ENCODE peak calls at places on chromosomes 12 and 14, in six cellular contexts. B, G, U, E, N and W are unnamed samples.

GRCh38 chr12:73181244-73181643 is 909.1 kb downstream of the TRHDE start:
- DNase-seq in E (peak), G (no peak), B (peak), N (no peak), U (no peak), W (no peak)

GRCh38 chr12:53743277-53744129 is 8.3 kb downstream of the CISTR start:
- DNase-seq in N (peak), B (peak), G (peak), E (peak), U (peak), W (no peak)

GRCh38 chr12:34606749-34607519 is 584.6 kb downstream of the ALG10 start:
- DNase-seq in B (no peak), E (no peak), U (no peak), G (no peak), N (no peak), W (no peak)

GRCh38 chr12:22740656-22741350 is 115.8 kb downstream of the ETNK1 start:
- DNase-seq in U (no peak), N (no peak), G (peak), B (no peak), E (no peak), W (no peak)

GRCh38 chr12:108518101-108518715 is 3.1 kb downstream of the FICD start:
- DNase-seq in N (no peak), U (no peak), G (no peak), E (no peak), B (no peak), W (no peak)

GRCh38 chr12:88247241-88247643 is 105.1 kb downstream of the TMTC3 start:
- DNase-seq in N (peak), E (no peak), U (no peak), G (peak), B (no peak), W (no peak)

GRCh38 chr14:70181276-70181675 is 7.5 kb downstream of the SLC8A3 start:
- DNase-seq in N (no peak), U (no peak), B (no peak), E (no peak), G (no peak), W (no peak)

GRCh38 chr12:108814462-108815211 is 42.7 kb downstream of the SSH1 start:
- DNase-seq in N (no peak), B (no peak), U (no peak), G (no peak), E (no peak), W (no peak)

GRCh38 chr14:23153891-23154796 is 29.3 kb downstream of the SLC7A8 start:
- DNase-seq in E (peak), G (peak), N (no peak), U (peak), B (no peak), W (no peak)

DNA sequence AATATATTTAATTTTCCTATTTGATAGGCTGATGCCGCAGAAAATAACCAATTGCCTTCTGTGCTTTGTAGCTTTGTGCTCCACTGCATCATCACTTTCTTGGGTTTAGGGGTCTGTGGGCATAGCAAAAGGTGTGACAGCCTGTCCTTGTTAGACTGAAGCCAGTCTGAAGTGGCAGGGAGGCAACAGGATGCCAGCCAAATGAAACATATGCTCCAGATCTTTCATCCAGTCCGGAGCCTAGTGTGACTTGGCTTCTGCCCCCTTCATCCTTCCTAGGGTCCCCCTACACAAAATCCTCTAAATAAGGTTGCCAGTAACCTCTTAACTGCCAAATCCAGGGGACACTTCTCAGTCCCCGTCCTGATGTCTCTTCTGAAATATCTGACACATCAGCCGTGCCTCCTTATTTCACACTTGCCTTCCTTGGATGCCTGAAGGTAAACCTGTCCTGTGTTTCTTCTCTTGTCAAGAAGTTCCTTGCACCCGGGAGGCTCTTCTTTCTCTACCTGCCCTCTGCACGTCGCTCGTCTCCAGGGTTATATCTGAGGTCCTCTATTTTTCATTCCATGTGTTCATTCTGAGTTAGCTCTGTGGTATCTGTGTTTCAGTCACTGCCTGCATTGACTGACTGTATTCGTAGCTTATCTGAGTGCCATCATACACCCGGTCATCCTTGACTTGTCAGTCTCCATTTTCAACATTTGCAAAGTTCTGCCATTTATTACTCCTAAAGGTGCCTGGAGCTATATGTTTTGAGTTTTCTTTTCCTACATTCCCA is 47.8 kb downstream of the HMGA2 start:
- DNase-seq in N (no peak), B (no peak), G (no peak), E (no peak), U (no peak), W (no peak)
- TF ChIP-seq CTCF in N (no peak), B (no peak), G (no peak), E (no peak), U (no peak), W (no peak)

GRCh38 chr12:19709889-19710288 is 270.6 kb downstream of the AEBP2 start:
- DNase-seq in G (no peak), N (no peak), B (no peak), E (no peak), U (no peak), W (no peak)

GRCh38 chr12:19704966-19705365 is 265.7 kb downstream of the AEBP2 start:
- DNase-seq in B (no peak), N (no peak), E (no peak), U (no peak), G (peak), W (no peak)

GRCh38 chr12:19706936-19707335 is 267.6 kb downstream of the AEBP2 start:
- DNase-seq in N (no peak), B (no peak), U (no peak), E (no peak), G (peak), W (no peak)

GRCh38 chr12:19710811-19711793 is 271.8 kb downstream of the AEBP2 start:
- DNase-seq in B (no peak), U (no peak), E (no peak), N (peak), G (no peak), W (no peak)

DNA sequence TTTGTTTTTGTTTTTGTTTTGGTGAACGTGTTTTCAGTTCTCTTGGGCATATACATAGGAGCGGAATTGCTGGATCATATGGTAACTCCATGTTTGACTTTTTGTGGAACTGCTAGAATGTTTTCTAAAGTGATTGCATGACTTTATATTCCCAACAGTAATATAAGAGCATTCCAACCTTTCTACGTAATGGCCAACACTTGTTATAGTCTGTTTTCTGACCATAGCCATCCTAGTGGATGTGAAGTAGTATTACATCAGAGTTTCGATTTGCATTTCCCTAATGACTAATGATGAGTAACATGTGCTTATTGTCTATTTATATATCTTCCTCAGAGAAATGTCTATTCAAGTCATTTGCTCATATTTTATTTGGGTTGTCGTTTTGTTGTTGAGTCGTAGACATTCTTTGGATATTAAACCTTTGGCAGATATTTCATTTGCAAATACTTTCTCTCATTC is 268.7 kb downstream of the AEBP2 start:
- DNase-seq in E (no peak), U (no peak), N (peak), B (no peak), G (peak), W (no peak)
- TF ChIP-seq CTCF in E (no peak), U (peak), N (no peak), B (peak), G (peak), W (no peak)

GRCh38 chr12:106724116-106724515 is 50.4 kb upstream of the RIC8B start:
- DNase-seq in E (no peak), G (no peak), U (no peak), B (no peak), N (no peak), W (no peak)

GRCh38 chr12:106724934-106725333 is 49.5 kb upstream of the RIC8B start:
- DNase-seq in G (no peak), N (no peak), E (no peak), B (no peak), U (no peak), W (no peak)

GRCh38 chr12:106723416-106723815 is 51.1 kb upstream of the RIC8B start:
- DNase-seq in B (no peak), U (no peak), N (no peak), E (no peak), G (no peak), W (no peak)

GRCh38 chr12:106721931-106722330 is 52.6 kb upstream of the RIC8B start:
- DNase-seq in B (no peak), N (no peak), U (no peak), G (no peak), E (no peak), W (no peak)

DNA sequence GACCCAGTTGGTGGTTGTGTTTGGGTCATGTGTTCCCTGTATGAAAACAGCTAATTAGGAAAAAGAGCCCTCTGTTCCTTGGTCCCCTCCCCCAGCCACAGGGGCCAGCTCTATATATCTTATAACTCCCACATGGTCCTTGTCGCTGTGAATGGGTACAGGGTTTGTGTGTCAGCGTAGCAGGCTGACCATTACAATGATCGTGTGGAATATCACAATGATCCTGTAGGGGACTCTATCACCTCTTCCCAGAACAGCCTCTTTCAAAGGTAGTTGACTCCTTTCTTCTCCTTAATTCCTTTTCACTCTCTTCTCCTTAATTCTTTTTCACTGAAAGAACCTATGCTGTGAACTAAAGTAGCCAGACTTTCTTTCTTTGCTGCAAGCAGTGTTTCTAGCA is 51.6 kb upstream of the RIC8B start:
- DNase-seq in U (peak), B (no peak), N (no peak), E (no peak), G (no peak), W (no peak)
- TF ChIP-seq CTCF in U (peak), B (no peak), N (no peak), E (no peak), G (no peak), W (peak)

GRCh38 chr14:104731249-104731924 is 7.4 kb downstream of the ADSS1 start:
- DNase-seq in B (no peak), E (no peak), U (peak), N (peak), G (no peak), W (no peak)
- TF ChIP-seq CTCF in B (peak), E (no peak), U (peak), N (peak), G (peak), W (peak)

GRCh38 chr12:103965590-103966407 is at the start of gene TDG:
- DNase-seq in U (peak), E (peak), N (peak), G (peak), B (peak), W (peak)
- TF ChIP-seq CTCF in U (peak), E (no peak), N (no peak), G (no peak), B (no peak), W (peak)

DNA sequence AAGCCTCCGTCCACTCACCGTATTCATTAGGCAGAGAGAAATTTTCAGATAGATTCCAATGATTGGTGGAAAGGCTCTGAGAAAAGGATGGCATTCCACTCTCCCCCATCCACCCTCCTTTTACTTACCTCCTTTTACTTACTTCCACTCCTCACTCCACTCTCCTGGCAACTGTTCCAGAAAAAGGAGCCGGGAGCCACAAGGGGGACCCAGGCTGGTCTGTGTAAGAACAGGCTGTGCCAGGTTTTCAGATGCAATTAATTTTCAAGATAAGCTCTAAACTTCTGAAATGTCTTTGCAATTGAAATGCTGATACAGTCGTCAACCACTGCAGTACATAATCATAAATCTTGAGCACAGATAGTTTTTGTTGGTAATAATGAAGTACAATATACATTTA is 248.8 kb downstream of the ANO6 start:
- DNase-seq in U (peak), B (no peak), G (no peak), E (no peak), N (peak), W (no peak)
- TF ChIP-seq CTCF in U (peak), B (no peak), G (no peak), E (no peak), N (no peak), W (no peak)